ENCODE peak calls at places on chromosomes 13 and 19, in five cellular contexts. D is brain microvascular endothelial cell, Z is iPS DF 6.9, J is ascending aorta, Y is fibroblast of pulmonary artery. L is an unnamed sample.

GRCh38 chr13:100855151-100855550 is 180.6 kb upstream of the TMTC4 start:
- DNase-seq in D (no peak), Z (no peak), J (no peak), Y (no peak), L (no peak)

GRCh38 chr19:40442328-40443130 is 1.6 kb downstream of the SERTAD3 start:
- DNase-seq in D (no peak), Z (no peak), J (no peak), Y (no peak), L (no peak)

GRCh38 chr13:25252770-25253169 is 34.5 kb downstream of the MTMR6 start:
- DNase-seq in D (no peak), Z (no peak), J (no peak), Y (no peak), L (no peak)

GRCh38 chr13:66665991-66666390 is 564.1 kb downstream of the PCDH9 start:
- DNase-seq in D (peak), Z (peak), J (no peak), Y (peak), L (peak)

GRCh38 chr19:23904406-23904805 is 10.3 kb upstream of the ZNF726 start:
- DNase-seq in D (no peak), Z (no peak), J (no peak), Y (no peak), L (no peak)

GRCh38 chr13:66128201-66128600 is 1101.9 kb downstream of the PCDH9 start:
- DNase-seq in D (no peak), Z (no peak), J (no peak), Y (no peak), L (no peak)

GRCh38 chr13:112687836-112688559 is 1.8 kb upstream of the ATP11A start:
- DNase-seq in D (no peak), Z (no peak), J (peak), Y (no peak), L (no peak)

GRCh38 chr19:58053480-58054156 is 5.5 kb upstream of the ZNF135 start:
- DNase-seq in D (no peak), Z (no peak), J (no peak), Y (no peak), L (no peak)

GRCh38 chr13:101945435-101945834 is 456.4 kb downstream of the FGF14 start:
- DNase-seq in D (no peak), Z (no peak), J (no peak), Y (no peak), L (no peak)

GRCh38 chr19:55526216-55527196 is 10.4 kb downstream of the SBK2 start:
- DNase-seq in D (peak), Z (no peak), J (no peak), Y (peak), L (no peak)

GRCh38 chr13:91946498-91947070 is 548.2 kb downstream of the GPC5 start:
- DNase-seq in D (no peak), Z (no peak), J (no peak), Y (peak), L (no peak)

GRCh38 chr13:113275387-113275786 is 21.7 kb upstream of the LAMP1 start:
- DNase-seq in D (peak), Z (peak), J (no peak), Y (peak), L (peak)

GRCh38 chr13:24208314-24208713 is 47.8 kb downstream of the SPATA13 start:
- DNase-seq in D (peak), Z (no peak), J (no peak), Y (peak), L (peak)

GRCh38 chr19:12872941-12873890 is 8.0 kb downstream of the DNASE2 start:
- DNase-seq in D (peak), Z (no peak), J (no peak), Y (peak), L (no peak)

GRCh38 chr19:4066682-4067395 is at the start of gene ZBTB7A:
- DNase-seq in D (peak), Z (no peak), J (peak), Y (peak), L (no peak)

GRCh38 chr13:94542917-94543316 is 53.0 kb downstream of the TGDS start:
- DNase-seq in D (no peak), Z (no peak), J (no peak), Y (no peak), L (no peak)

GRCh38 chr13:21735621-21736401 is 64.9 kb downstream of the FGF9 start:
- DNase-seq in D (no peak), Z (no peak), J (no peak), Y (no peak), L (no peak)

GRCh38 chr19:35000647-35001501 is 751 bp downstream of the GRAMD1A start:
- DNase-seq in D (peak), Z (no peak), J (no peak), Y (peak), L (no peak)

GRCh38 chr19:296476-297225 is 5.4 kb upstream of the PLPP2 start:
- DNase-seq in D (no peak), Z (no peak), J (no peak), Y (no peak), L (no peak)

GRCh38 chr13:43087960-43088580 is 64.7 kb downstream of the DNAJC15 start:
- DNase-seq in D (peak), Z (no peak), J (no peak), Y (peak), L (no peak)
- H3K4me3 ChIP-seq in D (no peak), Z (no peak), J (peak), Y (peak), L (peak)

GRCh38 chr19:46000497-46001246 is 5.4 kb downstream of the CCDC61 start:
- DNase-seq in D (no peak), Z (no peak), J (no peak), Y (no peak), L (no peak)
- H3K4me3 ChIP-seq in D (peak), Z (peak), J (no peak), Y (peak), L (peak)

GRCh38 chr19:48395499-48395898 is 2.0 kb downstream of the GRIN2D start:
- DNase-seq in D (no peak), Z (no peak), J (no peak), Y (no peak), L (no peak)
- H3K4me3 ChIP-seq in D (no peak), Z (no peak), J (no peak), Y (no peak), L (no peak)

DNA sequence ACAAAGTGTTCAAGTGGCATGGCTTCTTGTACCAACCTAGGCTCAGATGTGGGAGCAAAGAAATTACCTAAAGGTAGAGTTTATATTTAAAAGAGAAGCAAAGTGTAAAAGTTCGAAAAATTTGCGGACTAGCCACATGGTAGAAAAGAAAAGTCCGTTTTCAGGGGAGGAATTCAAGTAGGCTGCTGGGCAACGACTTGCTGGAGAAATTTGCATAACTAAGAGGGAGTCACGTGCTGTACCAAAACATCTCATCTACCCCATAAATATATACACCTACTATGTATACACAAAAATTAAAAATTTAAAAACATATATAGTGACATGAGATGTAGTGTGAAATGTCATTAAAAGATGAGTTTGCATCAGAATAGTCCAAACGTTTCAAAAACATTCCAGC is 2.1 kb upstream of the LAIR1 start:
- DNase-seq in D (no peak), Z (no peak), J (no peak), Y (no peak), L (no peak)
- H3K4me3 ChIP-seq in D (no peak), Z (no peak), J (no peak), Y (no peak), L (no peak)

DNA sequence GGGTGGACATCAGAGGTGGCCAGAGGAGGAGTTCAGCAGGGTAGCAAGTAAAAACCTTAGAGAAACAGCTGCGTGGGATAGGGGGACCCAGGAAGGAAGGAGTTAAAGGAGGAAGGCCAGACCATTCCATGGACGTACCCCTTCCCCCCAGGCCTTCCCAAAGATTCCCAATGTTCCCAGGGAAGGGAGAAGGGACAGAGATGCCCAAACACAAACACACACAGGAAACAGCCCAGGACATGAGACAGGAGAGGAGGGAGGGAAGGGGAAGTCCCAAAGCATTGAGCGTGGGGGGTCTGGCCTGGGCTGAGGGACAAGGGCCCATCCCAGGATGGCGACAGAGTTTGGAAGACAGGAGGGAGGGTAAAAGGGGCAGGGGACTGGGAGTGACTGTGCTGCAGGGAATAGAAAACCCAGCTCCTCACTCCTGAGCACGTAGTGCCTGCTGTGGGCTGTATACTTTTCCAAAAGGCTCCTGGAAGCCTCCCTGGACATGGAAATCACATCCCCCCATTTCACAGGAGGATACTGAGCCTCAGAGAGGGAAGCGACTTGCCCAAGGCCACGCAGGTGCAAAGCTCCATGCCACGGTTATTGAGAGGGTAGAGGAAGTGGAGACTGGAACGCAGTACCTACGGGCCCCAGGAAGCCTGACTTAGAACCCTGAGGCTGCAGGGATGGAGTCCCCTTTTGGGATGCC is 1.1 kb downstream of the SYDE1 start:
- DNase-seq in D (no peak), Z (no peak), J (no peak), Y (no peak), L (no peak)
- H3K4me3 ChIP-seq in D (peak), Z (peak), J (peak), Y (peak), L (peak)

DNA sequence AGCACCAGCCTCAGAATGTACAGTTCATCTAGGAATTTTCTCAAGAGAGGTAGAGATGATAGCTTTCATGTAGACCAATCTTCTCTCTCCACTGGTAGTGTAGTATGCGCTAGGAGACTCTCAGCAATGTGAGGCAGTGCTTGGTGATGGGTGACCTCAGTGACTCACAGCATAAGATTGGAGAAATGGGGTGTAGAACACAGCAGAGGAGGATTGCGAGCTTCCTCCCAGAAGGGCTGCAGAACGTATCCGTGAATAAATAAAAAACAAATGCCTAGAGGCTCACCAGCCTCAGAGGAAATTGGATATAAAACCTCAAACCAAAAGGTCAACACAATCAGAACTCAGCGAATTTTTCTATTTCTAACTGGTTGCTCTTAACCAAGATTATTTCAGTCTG is 182.9 kb upstream of the RXFP2 start:
- DNase-seq in D (peak), Z (no peak), J (no peak), Y (peak), L (no peak)
- H3K4me3 ChIP-seq in D (no peak), Z (no peak), J (no peak), Y (no peak), L (no peak)

DNA sequence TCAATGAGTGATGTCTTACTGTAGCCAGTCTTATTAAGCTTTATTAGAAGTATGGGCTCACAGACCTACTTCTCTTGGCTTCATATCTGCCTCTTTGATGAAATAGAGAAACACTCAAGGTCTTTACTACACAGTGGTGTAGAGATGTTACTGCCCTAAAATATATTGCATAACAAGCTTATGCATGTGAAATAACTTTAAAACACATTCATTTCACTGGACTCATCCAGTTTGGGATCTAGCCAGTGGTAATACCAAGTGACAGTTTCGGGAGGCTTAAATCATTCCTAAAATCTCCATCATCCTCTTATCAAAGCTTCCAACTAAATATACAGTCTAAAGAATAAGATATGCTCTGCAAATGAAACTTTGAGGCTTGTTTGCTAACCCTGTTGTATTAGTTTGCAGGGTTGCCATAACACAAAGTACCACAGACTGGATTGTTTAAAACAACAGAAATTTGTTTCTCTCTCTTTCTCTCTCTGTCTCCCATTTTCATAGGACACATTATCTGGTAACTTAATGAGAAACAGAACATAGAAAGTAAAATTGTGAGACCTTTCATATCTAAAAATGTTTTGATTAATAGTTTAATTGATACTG is 52.8 kb downstream of the THSD1 start:
- DNase-seq in D (peak), Z (no peak), J (no peak), Y (peak), L (no peak)
- H3K4me3 ChIP-seq in D (no peak), Z (no peak), J (no peak), Y (no peak), L (no peak)

GRCh38 chr19:21585491-21585890 is 80.1 kb downstream of the ZNF429 start:
- DNase-seq in D (no peak), Z (no peak), J (no peak), Y (no peak), L (no peak)
- H3K4me3 ChIP-seq in D (no peak), Z (no peak), J (no peak), Y (no peak), L (no peak)